ENCODE peak calls at places on chromosomes 16 and 17, in seven cellular contexts. I is EL, X is anterior cingulate cortex, W is HCEC 1CT, Z is lung microvascular endothelial cell, Y is fibroblast of gingiva, N is amygdala. R is an unnamed sample.

GRCh38 chr17:45364531-45365390 is 47.9 kb upstream of the MAP3K14 start:
- DNase-seq in I (no peak), X (no peak), W (no peak), Z (peak), Y (peak), N (no peak), R (no peak)

GRCh38 chr16:67163164-67163902 is 1.2 kb upstream of the HSF4 start:
- DNase-seq in I (peak), X (peak), W (no peak), Z (peak), Y (peak), N (peak), R (no peak)

GRCh38 chr17:78862073-78863023 is 21.7 kb upstream of the USP36 start:
- DNase-seq in I (peak), X (no peak), W (peak), Z (peak), Y (peak), N (no peak), R (no peak)

GRCh38 chr17:64679710-64680216 is 17.7 kb upstream of the SMURF2 start:
- DNase-seq in I (peak), X (no peak), W (peak), Z (no peak), Y (peak), N (no peak), R (no peak)

GRCh38 chr17:64420143-64420670 is 28.7 kb upstream of the MILR1 start:
- DNase-seq in I (peak), X (no peak), W (peak), Z (peak), Y (peak), N (no peak), R (peak)

GRCh38 chr16:4093495-4094137 is 22.6 kb downstream of the ADCY9 start:
- DNase-seq in I (no peak), X (no peak), W (peak), Z (no peak), Y (no peak), N (no peak), R (no peak)

GRCh38 chr17:33947762-33948161 is 307.3 kb upstream of the CCL2 start:
- DNase-seq in I (no peak), X (no peak), W (no peak), Z (no peak), Y (no peak), N (no peak), R (no peak)

GRCh38 chr17:1227917-1228751 is 42.1 kb upstream of the BHLHA9 start:
- DNase-seq in I (no peak), X (no peak), W (no peak), Z (no peak), Y (no peak), N (no peak), R (no peak)

GRCh38 chr17:15740570-15741120 is 8.6 kb downstream of the TBC1D26 start:
- DNase-seq in I (no peak), X (no peak), W (no peak), Z (no peak), Y (no peak), N (no peak), R (no peak)

GRCh38 chr16:2194166-2194834 is 2.1 kb downstream of the CASKIN1 start:
- DNase-seq in I (peak), X (no peak), W (peak), Z (no peak), Y (no peak), N (no peak), R (no peak)

GRCh38 chr16:1465567-1465915 is 9.3 kb downstream of the CLCN7 start:
- DNase-seq in I (no peak), X (no peak), W (no peak), Z (no peak), Y (no peak), N (no peak), R (no peak)

GRCh38 chr16:29712770-29713169 is 33.0 kb downstream of the C16orf54 start:
- DNase-seq in I (no peak), X (no peak), W (no peak), Z (no peak), Y (no peak), N (no peak), R (no peak)

GRCh38 chr16:57797526-57798266 is 4.6 kb downstream of the KIFC3 start:
- DNase-seq in I (no peak), X (no peak), W (no peak), Z (no peak), Y (no peak), N (no peak), R (no peak)

GRCh38 chr17:1746975-1747543 is 4.4 kb downstream of the SERPINF2 start:
- DNase-seq in I (no peak), X (no peak), W (no peak), Z (peak), Y (no peak), N (no peak), R (no peak)

GRCh38 chr17:68184816-68185436 is 62.9 kb upstream of the AMZ2 start:
- DNase-seq in I (no peak), X (no peak), W (no peak), Z (no peak), Y (no peak), N (no peak), R (no peak)

GRCh38 chr17:35709874-35710273 is 21.6 kb upstream of the RASL10B start:
- DNase-seq in I (no peak), X (no peak), W (no peak), Z (peak), Y (peak), N (no peak), R (no peak)

GRCh38 chr17:79009397-79010303 is at the start of gene CANT1:
- DNase-seq in I (peak), X (no peak), W (peak), Z (peak), Y (peak), N (peak), R (peak)

GRCh38 chr16:23748630-23749029 is 6.2 kb upstream of the CHP2 start:
- DNase-seq in I (no peak), X (no peak), W (no peak), Z (no peak), Y (no peak), N (no peak), R (no peak)

GRCh38 chr16:67967183-67967955 is 1.1 kb downstream of the SLC12A4 start:
- DNase-seq in I (peak), X (no peak), W (peak), Z (peak), Y (no peak), N (no peak), R (no peak)

GRCh38 chr17:81519284-81520020 is 6.9 kb upstream of the ACTG1 start:
- DNase-seq in I (no peak), X (no peak), W (no peak), Z (peak), Y (no peak), N (no peak), R (no peak)

GRCh38 chr16:85602831-85603755 is 10.0 kb upstream of the GSE1 start:
- DNase-seq in I (no peak), X (no peak), W (no peak), Z (no peak), Y (no peak), N (no peak), R (no peak)

GRCh38 chr17:80901319-80901718 is 90.3 kb upstream of the CHMP6 start:
- DNase-seq in I (no peak), X (no peak), W (no peak), Z (peak), Y (no peak), N (no peak), R (no peak)

GRCh38 chr16:10981697-10982216 is 37.4 kb downstream of the CLEC16A start:
- DNase-seq in I (no peak), X (no peak), W (peak), Z (no peak), Y (peak), N (no peak), R (peak)

GRCh38 chr16:24688359-24688758 is 41.1 kb upstream of the TNRC6A start:
- DNase-seq in I (no peak), X (no peak), W (no peak), Z (no peak), Y (no peak), N (no peak), R (no peak)

GRCh38 chr16:80670170-80670865 is 129.5 kb downstream of the DYNLRB2 start:
- DNase-seq in I (no peak), X (no peak), W (no peak), Z (no peak), Y (no peak), N (no peak), R (no peak)

GRCh38 chr16:79171504-79172240 is 428.9 kb downstream of the MAF start:
- DNase-seq in I (no peak), X (no peak), W (no peak), Z (no peak), Y (no peak), N (no peak), R (no peak)

GRCh38 chr17:83173997-83174858 is 94.8 kb downstream of the METRNL start:
- DNase-seq in I (no peak), X (no peak), W (no peak), Z (no peak), Y (peak), N (no peak), R (no peak)

GRCh38 chr16:30376508-30376907 is 1.9 kb downstream of the MYL11 start:
- DNase-seq in I (no peak), X (no peak), W (no peak), Z (no peak), Y (no peak), N (no peak), R (no peak)

GRCh38 chr16:88759245-88759975 is 25.6 kb downstream of the PIEZO1 start:
- DNase-seq in I (no peak), X (no peak), W (no peak), Z (peak), Y (no peak), N (no peak), R (peak)

GRCh38 chr17:1082579-1082978 is 85.7 kb downstream of the TIMM22 start:
- DNase-seq in I (peak), X (no peak), W (peak), Z (no peak), Y (peak), N (no peak), R (no peak)

GRCh38 chr17:27105636-27106035 is 188.3 kb upstream of the WSB1 start:
- DNase-seq in I (no peak), X (no peak), W (no peak), Z (no peak), Y (no peak), N (no peak), R (no peak)